ENCODE peak calls at places on chromosomes 5 and 9, in five cellular contexts. L, Q, M, Y and V are unnamed samples.

GRCh38 chr9:104988539-104988938 is 60.6 kb upstream of the ABCA1 start:
- DNase-seq in Y (no peak), L (no peak), Q (no peak), M (no peak), V (no peak)

GRCh38 chr9:75133396-75133795 is 45.1 kb downstream of the OSTF1 start:
- DNase-seq in Y (no peak), M (no peak), L (no peak), Q (no peak), V (no peak)

GRCh38 chr9:21931428-21931827 is 62.8 kb downstream of the CDKN2A start:
- DNase-seq in M (no peak), Y (no peak), L (peak), Q (no peak), V (no peak)

GRCh38 chr9:89508951-89509607 is 11.2 kb upstream of the SEMA4D start:
- DNase-seq in M (no peak), Y (no peak), Q (no peak), L (no peak), V (no peak)

GRCh38 chr5:28678899-28679298 is 1640.5 kb upstream of the CDH9 start:
- DNase-seq in Y (no peak), Q (no peak), M (no peak), L (no peak), V (no peak)

GRCh38 chr9:73347720-73348119 is 196.1 kb downstream of the ANXA1 start:
- DNase-seq in M (no peak), Q (no peak), Y (no peak), L (no peak), V (no peak)

GRCh38 chr5:68365894-68366293 is 150.3 kb downstream of the PIK3R1 start:
- DNase-seq in L (no peak), Q (no peak), M (no peak), Y (no peak), V (no peak)

GRCh38 chr5:10153394-10153793 is 96.3 kb downstream of the ATPSCKMT start:
- DNase-seq in M (no peak), L (no peak), Y (no peak), Q (no peak), V (no peak)

GRCh38 chr5:113020461-113021273 is 44.1 kb downstream of the DCP2 start:
- DNase-seq in Y (no peak), M (no peak), Q (no peak), L (peak), V (peak)

GRCh38 chr5:146662229-146662628 is 146.2 kb upstream of the GPR151 start:
- DNase-seq in Y (no peak), L (peak), Q (no peak), M (no peak), V (no peak)

GRCh38 chr5:102856374-102856748 is 101.3 kb downstream of the PAM start:
- DNase-seq in Q (no peak), Y (no peak), M (no peak), L (peak), V (no peak)

GRCh38 chr9:123724211-123724831 is 205.6 kb downstream of the DENND1A start:
- DNase-seq in M (no peak), L (peak), Q (no peak), Y (no peak), V (no peak)

GRCh38 chr5:74341221-74341620 is 299.3 kb downstream of the ENC1 start:
- DNase-seq in Y (no peak), Q (no peak), L (no peak), M (no peak), V (no peak)

GRCh38 chr5:159704160-159704559 is 212.1 kb upstream of the ADRA1B start:
- DNase-seq in L (peak), M (no peak), Y (no peak), Q (no peak), V (no peak)

GRCh38 chr5:148844433-148845279 is 18.2 kb downstream of the ADRB2 start:
- DNase-seq in L (no peak), Q (no peak), M (no peak), Y (no peak), V (no peak)

GRCh38 chr9:90925581-90926257 is 124.1 kb downstream of the SYK start:
- DNase-seq in Y (no peak), M (no peak), Q (no peak), L (peak), V (no peak)

GRCh38 chr5:154513669-154514084 is 35.6 kb upstream of the HAND1 start:
- DNase-seq in L (no peak), Y (no peak), Q (no peak), M (no peak), V (no peak)

GRCh38 chr5:944992-945685 is 52.5 kb downstream of the TRIP13 start:
- DNase-seq in Q (no peak), L (no peak), M (no peak), Y (no peak), V (peak)

GRCh38 chr9:131218370-131218769 is 57.9 kb downstream of the FAM78A start:
- DNase-seq in M (no peak), Y (no peak), L (no peak), Q (no peak), V (no peak)

GRCh38 chr9:113220467-113221002 is 542 bp downstream of the FKBP15 start:
- DNase-seq in L (no peak), M (peak), Y (no peak), Q (no peak), V (no peak)

GRCh38 chr9:99050924-99051323 is 54.0 kb upstream of the TGFBR1 start:
- DNase-seq in Y (no peak), M (no peak), Q (no peak), L (no peak), V (no peak)

GRCh38 chr5:35274839-35275509 is 44.7 kb upstream of the PRLR start:
- DNase-seq in M (no peak), Q (no peak), Y (no peak), L (no peak), V (no peak)

GRCh38 chr5:119255571-119256356 is 100.1 kb upstream of the TNFAIP8 start:
- DNase-seq in M (no peak), Y (no peak), L (peak), Q (no peak), V (peak)

GRCh38 chr5:38441730-38442573 is 114.5 kb downstream of the LIFR start:
- DNase-seq in Q (peak), Y (peak), M (peak), L (peak), V (peak)

GRCh38 chr5:110053824-110054223 is 364.1 kb downstream of the MAN2A1 start:
- DNase-seq in Q (no peak), L (no peak), Y (no peak), M (no peak), V (no peak)

GRCh38 chr5:156200938-156201792 is 125.8 kb upstream of the SGCD start:
- DNase-seq in M (no peak), Q (no peak), Y (no peak), L (no peak), V (no peak)

GRCh38 chr5:170360712-170361501 is 28.3 kb downstream of the KCNMB1 start:
- DNase-seq in Q (no peak), M (no peak), Y (no peak), L (no peak), V (no peak)

GRCh38 chr5:16809816-16810502 is 126.1 kb downstream of the MYO10 start:
- DNase-seq in Q (no peak), M (no peak), Y (no peak), L (peak), V (no peak)

GRCh38 chr5:59557572-59557971 is 336.0 kb downstream of the PDE4D start:
- DNase-seq in Y (no peak), M (no peak), Q (no peak), L (no peak), V (no peak)

GRCh38 chr5:151030377-151030776 is 10.0 kb downstream of the GPX3 start:
- DNase-seq in Q (no peak), L (no peak), M (no peak), Y (no peak), V (peak)